ENCODE peak calls at places on chromosomes 12 and 14, in ten cellular contexts. V is adipocyte; T is CD4-positive, alpha-beta memory T cell; K is CD4-positive, alpha-beta T cell; P is Peyer's patch; G is HCT116; M is PC-3; Y is transverse colon; X is suprapubic skin; E is lower lobe of right lung. H is an unnamed sample.

GRCh38 chr12:91040356-91040755 is 17.5 kb downstream of the KERA start:
- DNase-seq in V (peak; percentile 79), T (no peak), K (no peak), P (no peak), G (no peak), M (no peak), Y (no peak), X (no peak), E (no peak), H (no peak)

GRCh38 chr12:94207467-94208432 is 59.4 kb downstream of the PLXNC1 start:
- DNase-seq in V (peak; percentile 35), T (peak; percentile 45), K (peak; percentile 9), P (peak; percentile 76), G (no peak), M (peak; percentile 20), Y (peak; percentile 41), X (no peak), E (no peak), H (no peak)

GRCh38 chr12:2753536-2753935 is 41.2 kb upstream of the FKBP4 start:
- DNase-seq in V (no peak), T (no peak), K (no peak), P (no peak), G (no peak), M (no peak), Y (no peak), X (no peak), E (no peak), H (no peak)

GRCh38 chr14:101716956-101717662 is 44.4 kb upstream of the PPP2R5C start:
- DNase-seq in V (no peak), T (no peak), K (no peak), P (peak; percentile 18), G (no peak), M (no peak), Y (no peak), X (no peak), E (no peak), H (no peak)

GRCh38 chr12:27555928-27556778 is 32.1 kb downstream of the PPFIBP1 start:
- DNase-seq in V (peak; percentile 54), T (no peak), K (no peak), P (no peak), G (no peak), M (no peak), Y (no peak), X (no peak), E (no peak), H (no peak)

GRCh38 chr12:111767362-111768158 is 827 bp downstream of the ALDH2 start:
- DNase-seq in V (peak; percentile 37), T (no peak), K (no peak), P (no peak), G (peak; percentile 12), M (no peak), Y (peak; percentile 58), X (no peak), E (no peak), H (no peak)

GRCh38 chr12:16524378-16524777 is 81.6 kb downstream of the LMO3 start:
- DNase-seq in V (no peak), T (no peak), K (no peak), P (no peak), G (peak; percentile 8), M (peak; percentile 66), Y (no peak), X (no peak), E (no peak), H (no peak)

GRCh38 chr12:132337557-132337956 is 8.2 kb upstream of the GALNT9 start:
- DNase-seq in V (no peak), T (no peak), K (no peak), P (no peak), G (no peak), M (no peak), Y (no peak), X (no peak), E (no peak), H (no peak)

GRCh38 chr12:9943244-9943643 is 11.1 kb upstream of the CLEC2A start:
- DNase-seq in V (no peak), T (no peak), K (peak; percentile 3), P (peak; percentile 56), G (no peak), M (no peak), Y (no peak), X (no peak), E (peak; percentile 42), H (no peak)

GRCh38 chr14:96274122-96274910 is 18.3 kb downstream of the BDKRB1 start:
- DNase-seq in V (peak; percentile 74), T (no peak), K (no peak), P (no peak), G (no peak), M (no peak), Y (no peak), X (no peak), E (no peak), H (no peak)

GRCh38 chr14:23339506-23340268 is 13.0 kb downstream of the SLC22A17 start:
- DNase-seq in V (no peak), T (no peak), K (no peak), P (no peak), G (peak; percentile 15), M (no peak), Y (no peak), X (no peak), E (no peak), H (no peak)

GRCh38 chr14:52834440-52834842 is 43.0 kb upstream of the GNPNAT1 start:
- DNase-seq in V (peak; percentile 89), T (no peak), K (no peak), P (no peak), G (no peak), M (peak; percentile 92), Y (no peak), X (no peak), E (no peak), H (no peak)

GRCh38 chr14:65184032-65184764 is 81.9 kb upstream of the MAX start:
- DNase-seq in V (no peak), T (no peak), K (no peak), P (no peak), G (no peak), M (peak; percentile 68), Y (no peak), X (no peak), E (no peak), H (no peak)

GRCh38 chr14:58702466-58703148 is 64.8 kb downstream of the DACT1 start:
- DNase-seq in V (no peak), T (no peak), K (no peak), P (no peak), G (no peak), M (no peak), Y (no peak), X (no peak), E (no peak), H (no peak)

GRCh38 chr14:67971627-67972625 is 152.3 kb downstream of the RAD51B start:
- DNase-seq in V (peak; percentile 32), T (no peak), K (no peak), P (no peak), G (no peak), M (peak; percentile 84), Y (no peak), X (no peak), E (no peak), H (no peak)

GRCh38 chr12:31952418-31952817 is 6.8 kb upstream of the RESF1 start:
- DNase-seq in V (no peak), T (no peak), K (no peak), P (no peak), G (no peak), M (no peak), Y (no peak), X (no peak), E (no peak), H (no peak)
- H3K9me3 ChIP-seq in V (no peaks in the 10 kb centered on the region), T (no peaks in the 10 kb centered on the region), K (no peaks in the 10 kb centered on the region), P (no peaks in the 10 kb centered on the region), G (no peaks in the 10 kb centered on the region), M (no peaks in the 10 kb centered on the region), Y (peaks cover 7% of the 10 kb centered on the region), X (no peaks in the 10 kb centered on the region), E (peaks cover 5% of the 10 kb centered on the region), H (no peaks in the 10 kb centered on the region)

DNA sequence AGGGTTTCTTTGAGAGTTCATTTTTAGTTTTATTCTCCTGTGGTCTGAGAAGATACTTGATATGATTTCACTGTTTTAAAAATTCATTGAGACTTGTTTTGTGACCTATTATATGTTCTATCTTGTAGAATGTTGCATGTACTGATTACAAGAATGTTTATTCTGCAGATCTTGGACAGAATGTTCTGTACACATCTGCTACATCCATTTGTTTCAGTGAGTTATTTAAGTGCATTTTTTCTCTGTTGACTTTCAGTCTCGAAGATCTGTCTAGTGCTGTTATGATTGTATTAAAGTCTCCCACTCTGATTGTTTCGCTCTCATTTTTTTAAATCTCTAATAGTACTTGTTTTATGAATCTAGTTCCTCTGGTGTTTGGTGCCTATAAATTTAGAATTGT is 1319.8 kb downstream of the TMEM121 start:
- DNase-seq in V (peak; percentile 7), T (no peak), K (no peak), P (no peak), G (no peak), M (no peak), Y (no peak), X (no peak), E (no peak), H (no peak)
- H3K9me3 ChIP-seq in V (no peaks in the 10 kb centered on the region), T (no peaks in the 10 kb centered on the region), K (no peaks in the 10 kb centered on the region), P (no peaks in the 10 kb centered on the region), G (peaks cover 14% of the 10 kb centered on the region), M (no peaks in the 10 kb centered on the region), Y (no peaks in the 10 kb centered on the region), X (no peaks in the 10 kb centered on the region), E (no peaks in the 10 kb centered on the region), H (peaks cover 28% of the 10 kb centered on the region)

GRCh38 chr12:112833272-112833671 is 41.7 kb downstream of the RPH3A start:
- DNase-seq in V (no peak), T (no peak), K (no peak), P (no peak), G (no peak), M (no peak), Y (no peak), X (no peak), E (no peak), H (no peak)

GRCh38 chr12:112838731-112839130 is 47.2 kb downstream of the RPH3A start:
- DNase-seq in V (no peak), T (no peak), K (no peak), P (no peak), G (no peak), M (no peak), Y (no peak), X (no peak), E (no peak), H (no peak)

GRCh38 chr12:112837629-112838191 is 46.2 kb downstream of the RPH3A start:
- DNase-seq in V (peak; percentile 17), T (no peak), K (no peak), P (no peak), G (no peak), M (peak; percentile 91), Y (no peak), X (no peak), E (no peak), H (no peak)

GRCh38 chr12:112836736-112837628 is 45.4 kb downstream of the RPH3A start:
- DNase-seq in V (no peak), T (no peak), K (no peak), P (no peak), G (no peak), M (peak; percentile 17), Y (no peak), X (no peak), E (no peak), H (no peak)

GRCh38 chr12:112833939-112834338 is 42.4 kb downstream of the RPH3A start:
- DNase-seq in V (no peak), T (no peak), K (no peak), P (no peak), G (no peak), M (peak; percentile 52), Y (no peak), X (no peak), E (no peak), H (no peak)
- H3K9me3 ChIP-seq in V (peaks cover 2% of the 10 kb centered on the region), T (no peaks in the 10 kb centered on the region), K (no peaks in the 10 kb centered on the region), P (peaks cover 3% of the 10 kb centered on the region), G (no peaks in the 10 kb centered on the region), M (no peaks in the 10 kb centered on the region), Y (no peaks in the 10 kb centered on the region), X (peaks cover 3% of the 10 kb centered on the region), E (no peaks in the 10 kb centered on the region), H (no peaks in the 10 kb centered on the region)

GRCh38 chr14:94681300-94682060 is 69.3 kb downstream of the SERPINA3 start:
- DNase-seq in V (peak; percentile 61), T (no peak), K (no peak), P (no peak), G (peak; percentile 74), M (peak; percentile 42), Y (peak; percentile 15), X (peak; percentile 31), E (no peak), H (peak; percentile 43)
- H3K9me3 ChIP-seq in V (no peaks in the 10 kb centered on the region), T (no peaks in the 10 kb centered on the region), K (no peaks in the 10 kb centered on the region), P (no peaks in the 10 kb centered on the region), G (no peaks in the 10 kb centered on the region), M (no peaks in the 10 kb centered on the region), Y (no peaks in the 10 kb centered on the region), X (no peaks in the 10 kb centered on the region), E (no peaks in the 10 kb centered on the region), H (no peaks in the 10 kb centered on the region)

H was measured in iPS DF 6.9.